ENCODE peak calls at places on chromosomes 3 and 15, in four cellular contexts. U, A, C and O are unnamed samples.
A peak's percentile ranks its signal among the peaks of the same experiment; 100 is the strongest.

GRCh38 chr3:186381424-186382216 is 19.6 kb upstream of the DGKG start:
- DNase-seq in C (no peak), U (peak; percentile 52), A (no peak), O (no peak)

GRCh38 chr15:36130641-36131310 is 448.6 kb upstream of the CDIN1 start:
- DNase-seq in U (peak; percentile 68), A (no peak), C (no peak), O (no peak)

GRCh38 chr3:188518416-188518815 is 364.5 kb downstream of the LPP start:
- DNase-seq in U (no peak), A (no peak), C (no peak), O (no peak)

GRCh38 chr15:50744601-50745000 is 20.9 kb downstream of the SPPL2A start:
- DNase-seq in C (no peak), A (no peak), U (no peak), O (no peak)

GRCh38 chr3:57911588-57911987 is 96.6 kb upstream of the FLNB start:
- DNase-seq in A (no peak), U (no peak), C (no peak), O (no peak)

GRCh38 chr3:141179983-141180382 is 51.6 kb upstream of the PXYLP1 start:
- DNase-seq in A (no peak), U (no peak), C (no peak), O (no peak)

GRCh38 chr15:78934063-78935023 is 10.5 kb downstream of the CTSH start:
- DNase-seq in C (no peak), U (no peak), A (no peak), O (no peak)

GRCh38 chr3:25916286-25916685 is 126.4 kb downstream of the OXSM start:
- DNase-seq in U (peak; percentile 30), A (no peak), C (no peak), O (no peak)

GRCh38 chr3:46163551-46163981 is 44.5 kb downstream of the CCR1 start:
- DNase-seq in C (no peak), A (no peak), U (peak; percentile 88), O (no peak)

GRCh38 chr3:154304116-154304786 is 20.0 kb downstream of the DHX36 start:
- DNase-seq in U (peak; percentile 63), C (no peak), A (no peak), O (no peak)

GRCh38 chr15:70777156-70777926 is 14.0 kb upstream of the UACA start:
- DNase-seq in U (no peak), C (no peak), A (no peak), O (no peak)

GRCh38 chr3:57855281-57855680 is 99.2 kb downstream of the SLMAP start:
- DNase-seq in U (peak; percentile 65), A (no peak), C (no peak), O (no peak)

GRCh38 chr3:139251529-139251928 is 92.3 kb upstream of the MRPS22 start:
- DNase-seq in U (no peak), C (no peak), A (no peak), O (no peak)

GRCh38 chr15:32651229-32651837 is 9.8 kb downstream of the SCG5 start:
- DNase-seq in C (peak; percentile 15), U (peak; percentile 77), A (peak; percentile 43), O (no peak)

GRCh38 chr3:152737021-152737908 is 97.7 kb upstream of the P2RY1 start:
- DNase-seq in A (peak; percentile 62), C (no peak), U (peak; percentile 90), O (no peak)

GRCh38 chr3:157110761-157111238 is 49.1 kb downstream of the CCNL1 start:
- DNase-seq in C (no peak), A (no peak), U (no peak), O (no peak)

GRCh38 chr3:175940881-175941280 is 1081.7 kb downstream of the NAALADL2 start:
- DNase-seq in U (peak; percentile 33), C (no peak), A (no peak), O (no peak)

GRCh38 chr15:99895189-99895955 is 162.1 kb upstream of the LYSMD4 start:
- DNase-seq in U (no peak), A (no peak), C (no peak), O (no peak)

GRCh38 chr3:58117561-58118305 is 93.0 kb downstream of the DNASE1L3 start:
- DNase-seq in U (no peak), A (peak; percentile 15), C (no peak), O (no peak)

GRCh38 chr3:63798873-63799272 is 20.2 kb upstream of the C3orf49 start:
- DNase-seq in C (no peak), A (no peak), U (no peak), O (no peak)

GRCh38 chr3:69081583-69082262 is 1.6 kb upstream of the UBA3 start:
- DNase-seq in U (peak; percentile 76), A (no peak), C (no peak), O (no peak)

GRCh38 chr3:141279074-141279945 is 47.7 kb downstream of the PXYLP1 start:
- DNase-seq in A (no peak), C (no peak), U (peak; percentile 50), O (no peak)

GRCh38 chr15:89374116-89375004 is 39.7 kb upstream of the POLG start:
- DNase-seq in U (no peak), A (no peak), C (no peak), O (no peak)

GRCh38 chr15:98480858-98481257 is 167.5 kb upstream of the IGF1R start:
- DNase-seq in U (no peak), C (no peak), A (no peak), O (no peak)

GRCh38 chr3:55624238-55624637 is 137.1 kb upstream of the WNT5A start:
- DNase-seq in A (no peak), C (no peak), U (peak; percentile 84), O (no peak)

GRCh38 chr3:55935241-55935640 is 448.1 kb upstream of the WNT5A start:
- DNase-seq in A (no peak), U (no peak), C (no peak), O (no peak)

GRCh38 chr15:39497016-39497758 is 83.7 kb upstream of the THBS1 start:
- DNase-seq in C (no peak), U (no peak), A (no peak), O (no peak)

GRCh38 chr3:168395551-168395950 is 299.8 kb upstream of the GOLIM4 start:
- DNase-seq in C (no peak), U (no peak), A (no peak), O (no peak)